ENCODE peak calls at places on chromosomes 16 and 17, in nine cellular contexts. X is activated naive CD4-positive, alpha-beta T cell treated with anti-CD3 and anti-CD28 coated beads, Interleukin-2, amount 10 ng/mL, durations not matched to agents 7 days and 5 days; D is nucleus accumbens; G is A549; V is dermis blood vessel endothelial cell; L is GM23248; N is GM06990; M is NCI-H1694; F is stimulated activated CD4-positive, alpha-beta T cell treated with anti-CD3 and anti-CD28 coated beads, Interleukin-1b, Interleukin-23, amount 100 ng/mL, for 1 hour. A is an unnamed sample.
A peak's percentile ranks its signal among the peaks of the same experiment; 100 is the strongest.

GRCh38 chr17:36728030-36728991 is 126.9 kb downstream of the MRM1 start:
- DNase-seq in X (no peak), D (no peak), G (no peak), V (no peak), L (no peak), N (no peak), M (no peak), F (no peak), A (peak; percentile 72)

GRCh38 chr16:67264277-67264676 is 15.1 kb upstream of the PLEKHG4 start:
- DNase-seq in X (no peak), D (no peak), G (no peak), V (no peak), L (no peak), N (no peak), M (no peak), F (no peak), A (no peak)

GRCh38 chr17:3916013-3916696 is at the start of gene P2RX1:
- DNase-seq in X (peak; percentile 60), D (peak; percentile 4), G (no peak), V (no peak), L (no peak), N (peak; percentile 56), M (no peak), F (no peak), A (no peak)

GRCh38 chr17:14487068-14487467 is 186.2 kb downstream of the HS3ST3B1 start:
- DNase-seq in X (no peak), D (no peak), G (no peak), V (no peak), L (no peak), N (no peak), M (no peak), F (no peak), A (no peak)

GRCh38 chr16:54316095-54316494 is 29.5 kb upstream of the IRX3 start:
- DNase-seq in X (no peak), D (no peak), G (no peak), V (no peak), L (no peak), N (no peak), M (no peak), F (no peak), A (no peak)

GRCh38 chr17:40025991-40026815 is 11.0 kb downstream of the CSF3 start:
- DNase-seq in X (peak; percentile 66), D (no peak), G (no peak), V (peak; percentile 92), L (no peak), N (no peak), M (peak; percentile 65), F (no peak), A (no peak)

GRCh38 chr17:34503804-34504203 is 75.6 kb upstream of the TMEM132E start:
- DNase-seq in X (no peak), D (no peak), G (no peak), V (no peak), L (no peak), N (no peak), M (no peak), F (no peak), A (no peak)

GRCh38 chr17:81436294-81436849 is 41.1 kb downstream of the BAHCC1 start:
- DNase-seq in X (no peak), D (no peak), G (peak; percentile 56), V (no peak), L (peak; percentile 11), N (no peak), M (no peak), F (no peak), A (no peak)

GRCh38 chr17:78409191-78409621 is 30.8 kb downstream of the PGS1 start:
- DNase-seq in X (no peak), D (no peak), G (peak; percentile 53), V (no peak), L (no peak), N (no peak), M (no peak), F (no peak), A (peak; percentile 41)

GRCh38 chr17:63702223-63702577 is 2.3 kb upstream of the LIMD2 start:
- DNase-seq in X (peak; percentile 85), D (no peak), G (no peak), V (no peak), L (no peak), N (no peak), M (no peak), F (peak; percentile 25), A (peak; percentile 24)

GRCh38 chr17:50149425-50150353 is 788 bp downstream of the PPP1R9B start:
- DNase-seq in X (peak; percentile 70), D (peak; percentile 43), G (peak; percentile 76), V (peak; percentile 74), L (peak; percentile 84), N (peak; percentile 73), M (no peak), F (no peak), A (no peak)

GRCh38 chr16:8675183-8676159 is 1.1 kb downstream of the ABAT start:
- DNase-seq in X (peak; percentile 56), D (peak; percentile 1), G (no peak), V (no peak), L (peak; percentile 14), N (no peak), M (no peak), F (peak; percentile 11), A (no peak)